ENCODE peak calls at places on chromosomes 5 and 9, in six cellular contexts. W is cardiac muscle cell, V is brain microvascular endothelial cell, A is RWPE1, T is GM12878, X is GM20000. Y is an unnamed sample.

GRCh38 chr5:173789031-173789920 is 98.9 kb upstream of the CPEB4 start:
- DNase-seq in W (no peak), V (peak), A (peak), T (no peak), X (peak), Y (no peak)

GRCh38 chr9:98316445-98317133 is 61.1 kb upstream of the TBC1D2 start:
- DNase-seq in W (no peak), V (no peak), A (no peak), T (no peak), X (no peak), Y (no peak)

GRCh38 chr5:175697846-175698245 is 40.0 kb downstream of the HRH2 start:
- DNase-seq in W (no peak), V (no peak), A (no peak), T (no peak), X (no peak), Y (no peak)

GRCh38 chr9:81028504-81028903 is 660.8 kb downstream of the TLE1 start:
- DNase-seq in W (no peak), V (peak), A (peak), T (no peak), X (no peak), Y (no peak)

GRCh38 chr5:149217096-149217801 is 54.4 kb upstream of the AFAP1L1 start:
- DNase-seq in W (no peak), V (no peak), A (no peak), T (no peak), X (no peak), Y (no peak)

GRCh38 chr9:122144836-122145235 is 14.7 kb downstream of the NDUFA8 start:
- DNase-seq in W (no peak), V (peak), A (no peak), T (no peak), X (no peak), Y (no peak)

GRCh38 chr9:136643596-136644342 is 18.9 kb upstream of the EGFL7 start:
- DNase-seq in W (no peak), V (no peak), A (no peak), T (no peak), X (no peak), Y (peak)

GRCh38 chr5:135367070-135367469 is 32.0 kb downstream of the MACROH2A1 start:
- DNase-seq in W (no peak), V (no peak), A (no peak), T (no peak), X (no peak), Y (no peak)

DNA sequence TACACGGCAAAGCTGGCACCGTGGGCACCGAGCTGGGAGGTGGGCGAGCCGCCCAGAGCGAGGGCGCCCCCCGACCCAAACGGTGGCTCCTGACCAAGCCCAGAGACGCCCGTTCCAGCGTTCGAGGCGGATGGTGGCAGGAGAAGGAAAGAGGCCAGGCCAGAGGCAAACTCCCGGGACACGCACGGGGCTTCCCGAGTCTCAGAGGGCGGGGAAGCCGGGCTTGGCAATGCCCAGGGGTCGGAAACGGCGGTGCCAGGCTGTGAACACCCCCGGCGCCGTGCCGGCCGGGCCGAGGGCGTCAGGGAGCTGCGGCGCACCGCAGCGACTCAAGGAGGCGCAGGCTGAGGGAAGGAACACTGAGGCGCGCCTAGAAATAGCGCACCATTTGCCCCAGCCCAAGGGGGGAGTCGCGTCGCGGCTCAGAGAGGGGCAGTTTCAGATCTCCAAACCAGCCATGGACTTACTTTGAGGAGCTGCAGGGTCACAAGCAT is 397 bp downstream of the SPRY4 start:
- DNase-seq in W (no peak), V (no peak), A (peak), T (no peak), X (peak), Y (peak)
- TF ChIP-seq CTCF in W (peak), V (peak), A (no peak), T (peak), X (no peak), Y (no peak)

DNA sequence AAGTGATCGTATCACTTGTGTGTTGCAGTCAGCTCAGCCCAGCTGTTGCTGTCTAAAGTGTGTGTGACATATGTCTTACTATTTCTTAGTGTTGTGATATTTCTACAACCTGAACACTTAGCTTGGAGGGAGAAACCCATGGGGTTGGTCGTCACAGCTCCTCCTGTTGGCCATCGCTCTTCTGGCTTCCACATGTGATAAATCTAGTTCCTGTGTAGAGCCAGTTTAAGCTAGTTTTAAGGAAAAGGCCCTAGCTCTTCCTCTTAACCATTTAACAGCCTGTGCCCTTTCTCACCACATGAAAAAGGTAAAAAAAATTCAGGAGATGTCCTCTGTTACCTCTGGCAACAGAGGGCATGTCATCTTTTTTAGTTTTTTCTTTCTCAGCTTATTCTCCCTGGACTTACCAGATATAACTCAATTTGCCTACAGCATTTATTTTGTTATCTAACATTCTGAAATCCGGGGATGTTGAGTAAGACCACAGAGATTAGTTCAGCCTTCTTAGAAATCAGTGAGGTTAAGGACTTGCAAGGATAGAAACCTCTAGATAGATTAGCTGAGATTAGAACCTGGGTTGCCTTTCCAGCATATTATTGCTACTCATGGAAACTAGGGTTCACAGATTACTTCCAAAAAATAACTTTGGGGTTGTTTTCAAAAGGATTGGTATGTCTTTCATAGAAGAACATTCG is 100.4 kb downstream of the GAPVD1 start:
- DNase-seq in W (peak), V (peak), A (no peak), T (no peak), X (no peak), Y (peak)
- TF ChIP-seq CTCF in W (peak), V (peak), A (peak), T (peak), X (no peak), Y (no peak)

DNA sequence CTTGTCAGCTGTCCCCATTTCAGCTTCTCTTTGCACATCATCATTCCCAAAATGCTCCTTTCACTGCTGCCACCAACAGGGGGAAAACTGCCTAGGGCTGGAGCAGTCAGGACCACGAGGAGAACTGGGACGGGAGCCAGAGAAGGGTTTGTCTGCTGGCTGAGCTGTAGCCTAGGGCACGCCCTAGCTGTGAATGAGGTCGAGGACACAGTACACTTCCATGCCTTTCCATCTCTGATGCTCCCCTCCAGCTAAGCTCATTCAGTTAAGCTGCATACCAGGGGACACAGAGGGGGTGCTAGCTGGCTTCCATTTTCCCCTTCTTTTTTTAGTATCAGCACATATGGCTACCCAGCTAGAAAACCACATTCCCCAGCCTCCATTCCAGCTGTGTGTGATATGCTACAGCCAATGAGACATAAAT is 64.7 kb downstream of the STK10 start:
- DNase-seq in W (peak), V (peak), A (peak), T (no peak), X (no peak), Y (peak)
- TF ChIP-seq CTCF in W (peak), V (peak), A (no peak), T (no peak), X (no peak), Y (no peak)

GRCh38 chr5:34652916-34653315 is 3.2 kb upstream of the RAI14 start:
- DNase-seq in W (no peak), V (peak), A (no peak), T (no peak), X (no peak), Y (no peak)
- TF ChIP-seq CTCF in W (no peak), V (no peak), A (no peak), T (no peak), X (no peak), Y (no peak)

Y was measured in mucosa of descending colon.